ENCODE peak calls at places on chromosomes 7 and 10, in ten cellular contexts. One of them, this sample, is unnamed.
A peak's percentile ranks its signal among the peaks of the same experiment; 100 is the strongest.

GRCh38 chr10:48214701-48215100 is 59.8 kb downstream of the FRMPD2 start:
- DNase-seq in GM12878: no peak
- DNase-seq in Peyer's patch: no peak
- DNase-seq in thoracic aorta: no peak
- DNase-seq in esophagus squamous epithelium: no peak
- DNase-seq in mucosa of descending colon: no peak
- DNase-seq in spleen: no peak
- DNase-seq in brain microvascular endothelial cell: no peak
- DNase-seq in osteoblast: no peak
- DNase-seq in heart left ventricle: no peak
- DNase-seq in this sample: no peak

GRCh38 chr7:106017657-106018056 is 54.6 kb downstream of the CDHR3 start:
- DNase-seq in GM12878: no peak
- DNase-seq in Peyer's patch: no peak
- DNase-seq in thoracic aorta: no peak
- DNase-seq in esophagus squamous epithelium: no peak
- DNase-seq in mucosa of descending colon: no peak
- DNase-seq in spleen: no peak
- DNase-seq in brain microvascular endothelial cell: no peak
- DNase-seq in osteoblast: no peak
- DNase-seq in heart left ventricle: no peak
- DNase-seq in this sample: no peak

GRCh38 chr10:99658622-99659030 is 683 bp upstream of the ENTPD7 start:
- DNase-seq in GM12878: no peak
- DNase-seq in Peyer's patch: peak; percentile 70
- DNase-seq in thoracic aorta: peak; percentile 73
- DNase-seq in esophagus squamous epithelium: peak; percentile 27
- DNase-seq in mucosa of descending colon: peak; percentile 83
- DNase-seq in spleen: peak; percentile 90
- DNase-seq in brain microvascular endothelial cell: peak; percentile 78
- DNase-seq in osteoblast: peak; percentile 71
- DNase-seq in heart left ventricle: peak; percentile 18
- DNase-seq in this sample: peak; percentile 38

GRCh38 chr7:159227433-159227832 is 82.8 kb upstream of the VIPR2 start:
- DNase-seq in GM12878: no peak
- DNase-seq in Peyer's patch: no peak
- DNase-seq in thoracic aorta: no peak
- DNase-seq in esophagus squamous epithelium: no peak
- DNase-seq in mucosa of descending colon: no peak
- DNase-seq in spleen: no peak
- DNase-seq in brain microvascular endothelial cell: no peak
- DNase-seq in osteoblast: no peak
- DNase-seq in heart left ventricle: no peak
- DNase-seq in this sample: no peak

GRCh38 chr10:71475243-71475871 is 78.6 kb downstream of the CDH23 start:
- DNase-seq in GM12878: no peak
- DNase-seq in Peyer's patch: no peak
- DNase-seq in thoracic aorta: no peak
- DNase-seq in esophagus squamous epithelium: no peak
- DNase-seq in mucosa of descending colon: no peak
- DNase-seq in spleen: peak; percentile 74
- DNase-seq in brain microvascular endothelial cell: no peak
- DNase-seq in osteoblast: no peak
- DNase-seq in heart left ventricle: peak; percentile 21
- DNase-seq in this sample: no peak

GRCh38 chr10:104515670-104516199 is 125.4 kb upstream of the SORCS3 start:
- DNase-seq in GM12878: no peak
- DNase-seq in Peyer's patch: no peak
- DNase-seq in thoracic aorta: no peak
- DNase-seq in esophagus squamous epithelium: no peak
- DNase-seq in mucosa of descending colon: no peak
- DNase-seq in spleen: no peak
- DNase-seq in brain microvascular endothelial cell: no peak
- DNase-seq in osteoblast: no peak
- DNase-seq in heart left ventricle: no peak
- DNase-seq in this sample: no peak

GRCh38 chr7:42247301-42247700 is 10.3 kb upstream of the GLI3 start:
- DNase-seq in GM12878: no peak
- DNase-seq in Peyer's patch: no peak
- DNase-seq in thoracic aorta: no peak
- DNase-seq in esophagus squamous epithelium: no peak
- DNase-seq in mucosa of descending colon: no peak
- DNase-seq in spleen: no peak
- DNase-seq in brain microvascular endothelial cell: peak; percentile 77
- DNase-seq in osteoblast: no peak
- DNase-seq in heart left ventricle: no peak
- DNase-seq in this sample: no peak

GRCh38 chr10:116704926-116705325 is 37.4 kb downstream of the HSPA12A start:
- DNase-seq in GM12878: no peak
- DNase-seq in Peyer's patch: no peak
- DNase-seq in thoracic aorta: no peak
- DNase-seq in esophagus squamous epithelium: no peak
- DNase-seq in mucosa of descending colon: no peak
- DNase-seq in spleen: no peak
- DNase-seq in brain microvascular endothelial cell: no peak
- DNase-seq in osteoblast: no peak
- DNase-seq in heart left ventricle: no peak
- DNase-seq in this sample: no peak

GRCh38 chr7:114370177-114370576 is 44.4 kb upstream of the FOXP2 start:
- DNase-seq in GM12878: no peak
- DNase-seq in Peyer's patch: no peak
- DNase-seq in thoracic aorta: no peak
- DNase-seq in esophagus squamous epithelium: no peak
- DNase-seq in mucosa of descending colon: no peak
- DNase-seq in spleen: no peak
- DNase-seq in brain microvascular endothelial cell: no peak
- DNase-seq in osteoblast: no peak
- DNase-seq in heart left ventricle: no peak
- DNase-seq in this sample: no peak

GRCh38 chr7:84317536-84317935 is 122.9 kb upstream of the SEMA3A start:
- DNase-seq in GM12878: no peak
- DNase-seq in Peyer's patch: no peak
- DNase-seq in thoracic aorta: no peak
- DNase-seq in esophagus squamous epithelium: no peak
- DNase-seq in mucosa of descending colon: no peak
- DNase-seq in spleen: no peak
- DNase-seq in brain microvascular endothelial cell: no peak
- DNase-seq in osteoblast: no peak
- DNase-seq in heart left ventricle: no peak
- DNase-seq in this sample: no peak

DNA sequence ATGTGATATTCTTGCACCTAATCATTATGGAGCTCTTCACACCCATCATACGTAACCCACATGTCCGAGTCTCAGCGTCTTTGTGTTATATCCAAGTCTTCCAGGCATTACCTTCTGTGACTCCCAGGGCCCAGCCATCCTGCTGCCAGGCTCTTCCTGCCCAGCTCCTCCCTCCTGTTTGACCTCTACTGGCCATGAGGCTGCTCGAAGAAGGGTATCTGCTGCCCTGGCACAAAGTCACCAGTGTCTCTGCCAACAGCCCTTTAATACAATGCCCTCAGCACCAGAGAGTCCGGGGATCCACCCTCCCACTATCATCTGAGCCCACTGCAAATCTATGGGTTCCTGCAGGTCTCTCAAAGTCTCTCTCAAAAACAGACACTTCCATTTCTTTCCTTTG is 65.3 kb upstream of the WAC start:
- DNase-seq in GM12878: no peak
- DNase-seq in Peyer's patch: no peak
- DNase-seq in thoracic aorta: no peak
- DNase-seq in esophagus squamous epithelium: no peak
- DNase-seq in mucosa of descending colon: no peak
- DNase-seq in spleen: no peak
- DNase-seq in brain microvascular endothelial cell: no peak
- DNase-seq in osteoblast: no peak
- DNase-seq in heart left ventricle: peak; percentile 45
- DNase-seq in this sample: no peak
- TF ChIP-seq CTCF in GM12878: no peak
- TF ChIP-seq CTCF in Peyer's patch: no peak
- TF ChIP-seq CTCF in thoracic aorta: no peak
- TF ChIP-seq CTCF in esophagus squamous epithelium: no peak
- TF ChIP-seq CTCF in mucosa of descending colon: no peak
- TF ChIP-seq CTCF in spleen: no peak
- TF ChIP-seq CTCF in brain microvascular endothelial cell: no peak
- TF ChIP-seq CTCF in osteoblast: no peak
- TF ChIP-seq CTCF in heart left ventricle: no peak
- TF ChIP-seq CTCF in this sample: no peak

GRCh38 chr10:121926157-121926556 is 1.7 kb downstream of the ATE1 start:
- DNase-seq in GM12878: no peak
- DNase-seq in Peyer's patch: no peak
- DNase-seq in thoracic aorta: no peak
- DNase-seq in esophagus squamous epithelium: no peak
- DNase-seq in mucosa of descending colon: no peak
- DNase-seq in spleen: no peak
- DNase-seq in brain microvascular endothelial cell: no peak
- DNase-seq in osteoblast: no peak
- DNase-seq in heart left ventricle: no peak
- DNase-seq in this sample: no peak
- H3K4me3 ChIP-seq in GM12878: peak overlapping the region; percentile 77
- H3K4me3 ChIP-seq in Peyer's patch: peak overlapping the region; percentile 93
- H3K4me3 ChIP-seq in thoracic aorta: peak overlapping the region; percentile 89
- H3K4me3 ChIP-seq in esophagus squamous epithelium: peak overlapping the region; percentile 99
- H3K4me3 ChIP-seq in mucosa of descending colon: no peak overlapping the region
- H3K4me3 ChIP-seq in spleen: peak overlapping the region; percentile 84
- H3K4me3 ChIP-seq in brain microvascular endothelial cell: no peak overlapping the region
- H3K4me3 ChIP-seq in osteoblast: no peak overlapping the region
- H3K4me3 ChIP-seq in heart left ventricle: peak overlapping the region; percentile 85
- H3K4me3 ChIP-seq in this sample: peak overlapping the region; percentile 66

GRCh38 chr7:82335001-82335400 is 108.6 kb downstream of the CACNA2D1 start:
- DNase-seq in GM12878: no peak
- DNase-seq in Peyer's patch: no peak
- DNase-seq in thoracic aorta: no peak
- DNase-seq in esophagus squamous epithelium: no peak
- DNase-seq in mucosa of descending colon: no peak
- DNase-seq in spleen: no peak
- DNase-seq in brain microvascular endothelial cell: no peak
- DNase-seq in osteoblast: no peak
- DNase-seq in heart left ventricle: no peak
- DNase-seq in this sample: no peak

GRCh38 chr7:82331234-82331633 is 112.3 kb downstream of the CACNA2D1 start:
- DNase-seq in GM12878: no peak
- DNase-seq in Peyer's patch: no peak
- DNase-seq in thoracic aorta: no peak
- DNase-seq in esophagus squamous epithelium: no peak
- DNase-seq in mucosa of descending colon: no peak
- DNase-seq in spleen: no peak
- DNase-seq in brain microvascular endothelial cell: no peak
- DNase-seq in osteoblast: no peak
- DNase-seq in heart left ventricle: no peak
- DNase-seq in this sample: no peak

GRCh38 chr7:82339958-82340357 is 103.6 kb downstream of the CACNA2D1 start:
- DNase-seq in GM12878: no peak
- DNase-seq in Peyer's patch: no peak
- DNase-seq in thoracic aorta: no peak
- DNase-seq in esophagus squamous epithelium: no peak
- DNase-seq in mucosa of descending colon: no peak
- DNase-seq in spleen: no peak
- DNase-seq in brain microvascular endothelial cell: no peak
- DNase-seq in osteoblast: no peak
- DNase-seq in heart left ventricle: no peak
- DNase-seq in this sample: no peak

GRCh38 chr7:82330706-82331220 is 112.8 kb downstream of the CACNA2D1 start:
- DNase-seq in GM12878: no peak
- DNase-seq in Peyer's patch: no peak
- DNase-seq in thoracic aorta: no peak
- DNase-seq in esophagus squamous epithelium: no peak
- DNase-seq in mucosa of descending colon: no peak
- DNase-seq in spleen: no peak
- DNase-seq in brain microvascular endothelial cell: no peak
- DNase-seq in osteoblast: no peak
- DNase-seq in heart left ventricle: no peak
- DNase-seq in this sample: no peak

DNA sequence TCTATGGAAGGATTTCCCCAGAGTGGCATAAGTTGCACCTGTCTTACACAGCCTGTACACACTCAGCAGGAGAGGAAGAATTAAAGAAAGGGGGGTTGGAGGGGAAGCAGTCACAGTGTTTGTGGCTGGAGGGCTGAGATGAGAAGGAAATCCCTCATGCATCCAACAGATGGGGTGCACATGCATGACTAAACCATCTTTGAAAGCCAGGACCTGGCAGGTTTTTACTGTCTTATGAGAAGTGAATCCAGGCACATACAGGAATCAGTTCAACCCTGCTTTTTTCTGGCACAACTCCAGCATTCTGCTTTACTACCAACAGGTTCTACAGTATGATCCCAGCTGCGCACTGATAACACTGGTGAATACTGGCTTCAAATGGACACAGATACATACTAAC is 107.7 kb downstream of the CACNA2D1 start:
- DNase-seq in GM12878: no peak
- DNase-seq in Peyer's patch: no peak
- DNase-seq in thoracic aorta: no peak
- DNase-seq in esophagus squamous epithelium: no peak
- DNase-seq in mucosa of descending colon: no peak
- DNase-seq in spleen: no peak
- DNase-seq in brain microvascular endothelial cell: no peak
- DNase-seq in osteoblast: no peak
- DNase-seq in heart left ventricle: peak; percentile 18
- DNase-seq in this sample: peak; percentile 5
- TF ChIP-seq CTCF in GM12878: no peak
- TF ChIP-seq CTCF in Peyer's patch: no peak
- TF ChIP-seq CTCF in thoracic aorta: no peak
- TF ChIP-seq CTCF in esophagus squamous epithelium: no peak
- TF ChIP-seq CTCF in mucosa of descending colon: no peak
- TF ChIP-seq CTCF in spleen: no peak
- TF ChIP-seq CTCF in brain microvascular endothelial cell: no peak
- TF ChIP-seq CTCF in osteoblast: no peak
- TF ChIP-seq CTCF in heart left ventricle: no peak
- TF ChIP-seq CTCF in this sample: no peak

GRCh38 chr10:32373496-32373895 is 26.5 kb upstream of the EPC1 start:
- DNase-seq in GM12878: no peak
- DNase-seq in Peyer's patch: no peak
- DNase-seq in thoracic aorta: no peak
- DNase-seq in esophagus squamous epithelium: no peak
- DNase-seq in mucosa of descending colon: no peak
- DNase-seq in spleen: no peak
- DNase-seq in brain microvascular endothelial cell: no peak
- DNase-seq in osteoblast: no peak
- DNase-seq in heart left ventricle: no peak
- DNase-seq in this sample: no peak

GRCh38 chr10:32376780-32377179 is 29.8 kb upstream of the EPC1 start:
- DNase-seq in GM12878: no peak
- DNase-seq in Peyer's patch: no peak
- DNase-seq in thoracic aorta: no peak
- DNase-seq in esophagus squamous epithelium: no peak
- DNase-seq in mucosa of descending colon: no peak
- DNase-seq in spleen: no peak
- DNase-seq in brain microvascular endothelial cell: no peak
- DNase-seq in osteoblast: no peak
- DNase-seq in heart left ventricle: no peak
- DNase-seq in this sample: no peak

GRCh38 chr10:32377458-32378370 is 30.8 kb upstream of the EPC1 start:
- DNase-seq in GM12878: no peak
- DNase-seq in Peyer's patch: peak; percentile 47
- DNase-seq in thoracic aorta: no peak
- DNase-seq in esophagus squamous epithelium: no peak
- DNase-seq in mucosa of descending colon: no peak
- DNase-seq in spleen: no peak
- DNase-seq in brain microvascular endothelial cell: peak; percentile 47
- DNase-seq in osteoblast: no peak
- DNase-seq in heart left ventricle: no peak
- DNase-seq in this sample: peak; percentile 66

GRCh38 chr10:32374605-32375004 is 27.6 kb upstream of the EPC1 start:
- DNase-seq in GM12878: no peak
- DNase-seq in Peyer's patch: no peak
- DNase-seq in thoracic aorta: no peak
- DNase-seq in esophagus squamous epithelium: no peak
- DNase-seq in mucosa of descending colon: no peak
- DNase-seq in spleen: no peak
- DNase-seq in brain microvascular endothelial cell: no peak
- DNase-seq in osteoblast: no peak
- DNase-seq in heart left ventricle: no peak
- DNase-seq in this sample: no peak

GRCh38 chr10:32376027-32376426 is 29.1 kb upstream of the EPC1 start:
- DNase-seq in GM12878: no peak
- DNase-seq in Peyer's patch: no peak
- DNase-seq in thoracic aorta: no peak
- DNase-seq in esophagus squamous epithelium: no peak
- DNase-seq in mucosa of descending colon: no peak
- DNase-seq in spleen: no peak
- DNase-seq in brain microvascular endothelial cell: no peak
- DNase-seq in osteoblast: no peak
- DNase-seq in heart left ventricle: no peak
- DNase-seq in this sample: no peak
- H3K4me3 ChIP-seq in GM12878: peak overlapping the region; percentile 77
- H3K4me3 ChIP-seq in Peyer's patch: peak overlapping the region; percentile 73
- H3K4me3 ChIP-seq in thoracic aorta: peak overlapping the region; percentile 99
- H3K4me3 ChIP-seq in esophagus squamous epithelium: peak overlapping the region; percentile 56
- H3K4me3 ChIP-seq in mucosa of descending colon: no peak overlapping the region
- H3K4me3 ChIP-seq in spleen: peak overlapping the region; percentile 63
- H3K4me3 ChIP-seq in brain microvascular endothelial cell: peak overlapping the region; percentile 77
- H3K4me3 ChIP-seq in osteoblast: peak overlapping the region; percentile 75
- H3K4me3 ChIP-seq in heart left ventricle: peak overlapping the region; percentile 77
- H3K4me3 ChIP-seq in this sample: peak overlapping the region; percentile 98

This sample was measured in GM12865.